ENCODE peak calls at places on chromosomes 6 and 20, in four cellular contexts. One of them, this sample, is unnamed.

GRCh38 chr6:17919494-17919893 is 67.9 kb downstream of the KIF13A start:
- DNase-seq in CD4-positive, alpha-beta T cell: no peak
- DNase-seq in activated T-cell treated with anti-CD3 and anti-CD28 coated beads, Interleukin-2, amount 50 U/mL, for 72 hours: no peak
- DNase-seq in foreskin keratinocyte: no peak
- DNase-seq in this sample: no peak

GRCh38 chr6:157989541-157990289 is 8.1 kb downstream of the SYNJ2 start:
- DNase-seq in activated T-cell treated with anti-CD3 and anti-CD28 coated beads, Interleukin-2, amount 50 U/mL, for 72 hours: peak
- DNase-seq in CD4-positive, alpha-beta T cell: no peak
- DNase-seq in foreskin keratinocyte: no peak
- DNase-seq in this sample: no peak

GRCh38 chr6:145731432-145731831 is 3.9 kb downstream of the EPM2A start:
- DNase-seq in foreskin keratinocyte: no peak
- DNase-seq in CD4-positive, alpha-beta T cell: no peak
- DNase-seq in activated T-cell treated with anti-CD3 and anti-CD28 coated beads, Interleukin-2, amount 50 U/mL, for 72 hours: peak
- DNase-seq in this sample: no peak

GRCh38 chr20:12570371-12570770 is 438.4 kb upstream of the SPTLC3 start:
- DNase-seq in activated T-cell treated with anti-CD3 and anti-CD28 coated beads, Interleukin-2, amount 50 U/mL, for 72 hours: no peak
- DNase-seq in foreskin keratinocyte: no peak
- DNase-seq in CD4-positive, alpha-beta T cell: no peak
- DNase-seq in this sample: no peak

GRCh38 chr6:7085911-7086310 is 21.9 kb upstream of the RREB1 start:
- DNase-seq in foreskin keratinocyte: no peak
- DNase-seq in CD4-positive, alpha-beta T cell: no peak
- DNase-seq in activated T-cell treated with anti-CD3 and anti-CD28 coated beads, Interleukin-2, amount 50 U/mL, for 72 hours: no peak
- DNase-seq in this sample: no peak

GRCh38 chr6:71468841-71469750 is 180.5 kb downstream of the OGFRL1 start:
- DNase-seq in foreskin keratinocyte: peak
- DNase-seq in activated T-cell treated with anti-CD3 and anti-CD28 coated beads, Interleukin-2, amount 50 U/mL, for 72 hours: no peak
- DNase-seq in CD4-positive, alpha-beta T cell: no peak
- DNase-seq in this sample: no peak

GRCh38 chr6:19035454-19035853 is 648.3 kb downstream of the RNF144B start:
- DNase-seq in activated T-cell treated with anti-CD3 and anti-CD28 coated beads, Interleukin-2, amount 50 U/mL, for 72 hours: no peak
- DNase-seq in foreskin keratinocyte: no peak
- DNase-seq in CD4-positive, alpha-beta T cell: no peak
- DNase-seq in this sample: no peak

GRCh38 chr6:168956884-168957730 is 296.5 kb downstream of the THBS2 start:
- DNase-seq in CD4-positive, alpha-beta T cell: peak
- DNase-seq in activated T-cell treated with anti-CD3 and anti-CD28 coated beads, Interleukin-2, amount 50 U/mL, for 72 hours: peak
- DNase-seq in foreskin keratinocyte: peak
- DNase-seq in this sample: peak

GRCh38 chr6:79713701-79714322 is 82.7 kb downstream of the SH3BGRL2 start:
- DNase-seq in foreskin keratinocyte: no peak
- DNase-seq in activated T-cell treated with anti-CD3 and anti-CD28 coated beads, Interleukin-2, amount 50 U/mL, for 72 hours: peak
- DNase-seq in CD4-positive, alpha-beta T cell: peak
- DNase-seq in this sample: peak

GRCh38 chr6:16849280-16850210 is 88.3 kb upstream of the ATXN1 start:
- DNase-seq in CD4-positive, alpha-beta T cell: no peak
- DNase-seq in activated T-cell treated with anti-CD3 and anti-CD28 coated beads, Interleukin-2, amount 50 U/mL, for 72 hours: no peak
- DNase-seq in foreskin keratinocyte: peak
- DNase-seq in this sample: no peak

GRCh38 chr6:66655420-66655819 is 948.4 kb upstream of the EYS start:
- DNase-seq in activated T-cell treated with anti-CD3 and anti-CD28 coated beads, Interleukin-2, amount 50 U/mL, for 72 hours: no peak
- DNase-seq in CD4-positive, alpha-beta T cell: no peak
- DNase-seq in foreskin keratinocyte: no peak
- DNase-seq in this sample: no peak

GRCh38 chr6:158759966-158760617 is 59.1 kb downstream of the EZR start:
- DNase-seq in CD4-positive, alpha-beta T cell: no peak
- DNase-seq in foreskin keratinocyte: no peak
- DNase-seq in activated T-cell treated with anti-CD3 and anti-CD28 coated beads, Interleukin-2, amount 50 U/mL, for 72 hours: no peak
- DNase-seq in this sample: no peak

GRCh38 chr6:157723376-157723775 is 99.7 kb upstream of the SNX9 start:
- DNase-seq in foreskin keratinocyte: no peak
- DNase-seq in activated T-cell treated with anti-CD3 and anti-CD28 coated beads, Interleukin-2, amount 50 U/mL, for 72 hours: no peak
- DNase-seq in CD4-positive, alpha-beta T cell: no peak
- DNase-seq in this sample: no peak

GRCh38 chr20:58197185-58197469 is 31.3 kb downstream of the ANKRD60 start:
- DNase-seq in CD4-positive, alpha-beta T cell: no peak
- DNase-seq in foreskin keratinocyte: no peak
- DNase-seq in activated T-cell treated with anti-CD3 and anti-CD28 coated beads, Interleukin-2, amount 50 U/mL, for 72 hours: no peak
- DNase-seq in this sample: no peak

GRCh38 chr6:13194852-13195251 is 133.5 kb downstream of the TBC1D7 start:
- DNase-seq in CD4-positive, alpha-beta T cell: no peak
- DNase-seq in foreskin keratinocyte: no peak
- DNase-seq in activated T-cell treated with anti-CD3 and anti-CD28 coated beads, Interleukin-2, amount 50 U/mL, for 72 hours: peak
- DNase-seq in this sample: no peak

GRCh38 chr6:19538086-19538485 is 299.1 kb upstream of the ID4 start:
- DNase-seq in foreskin keratinocyte: peak
- DNase-seq in activated T-cell treated with anti-CD3 and anti-CD28 coated beads, Interleukin-2, amount 50 U/mL, for 72 hours: no peak
- DNase-seq in CD4-positive, alpha-beta T cell: no peak
- DNase-seq in this sample: no peak

GRCh38 chr6:159152014-159152413 is 17.2 kb upstream of the FNDC1 start:
- DNase-seq in CD4-positive, alpha-beta T cell: no peak
- DNase-seq in foreskin keratinocyte: no peak
- DNase-seq in activated T-cell treated with anti-CD3 and anti-CD28 coated beads, Interleukin-2, amount 50 U/mL, for 72 hours: no peak
- DNase-seq in this sample: no peak

GRCh38 chr6:52049252-52050050 is 38.0 kb downstream of the PKHD1 start:
- DNase-seq in activated T-cell treated with anti-CD3 and anti-CD28 coated beads, Interleukin-2, amount 50 U/mL, for 72 hours: no peak
- DNase-seq in foreskin keratinocyte: no peak
- DNase-seq in CD4-positive, alpha-beta T cell: no peak
- DNase-seq in this sample: no peak

GRCh38 chr20:36150847-36151539 is 3.5 kb upstream of the EPB41L1 start:
- DNase-seq in activated T-cell treated with anti-CD3 and anti-CD28 coated beads, Interleukin-2, amount 50 U/mL, for 72 hours: no peak
- DNase-seq in foreskin keratinocyte: no peak
- DNase-seq in CD4-positive, alpha-beta T cell: no peak
- DNase-seq in this sample: no peak

GRCh38 chr20:50110141-50111047 is 2.6 kb downstream of the UBE2V1 start:
- DNase-seq in activated T-cell treated with anti-CD3 and anti-CD28 coated beads, Interleukin-2, amount 50 U/mL, for 72 hours: peak
- DNase-seq in foreskin keratinocyte: no peak
- DNase-seq in CD4-positive, alpha-beta T cell: no peak
- DNase-seq in this sample: no peak

GRCh38 chr20:49661560-49662329 is 51.9 kb downstream of the B4GALT5 start:
- DNase-seq in CD4-positive, alpha-beta T cell: no peak
- DNase-seq in foreskin keratinocyte: no peak
- DNase-seq in activated T-cell treated with anti-CD3 and anti-CD28 coated beads, Interleukin-2, amount 50 U/mL, for 72 hours: no peak
- DNase-seq in this sample: no peak

GRCh38 chr6:84763397-84764331 is 734 bp downstream of the TBX18 start:
- DNase-seq in activated T-cell treated with anti-CD3 and anti-CD28 coated beads, Interleukin-2, amount 50 U/mL, for 72 hours: no peak
- DNase-seq in foreskin keratinocyte: no peak
- DNase-seq in CD4-positive, alpha-beta T cell: no peak
- DNase-seq in this sample: no peak